ENCODE peak calls at places on chromosomes 13 and 19, in six cellular contexts. X is HCT116, P is H1, C is transverse colon, N is upper lobe of left lung, I is breast epithelium. H is an unnamed sample.
A peak's percentile ranks its signal among the peaks of the same experiment; 100 is the strongest.

GRCh38 chr13:76016799-76017198 is 380.7 kb downstream of the LMO7 start:
- DNase-seq in X (peak; percentile 35), P (no peak), C (peak; percentile 8), N (no peak), I (no peak), H (no peak)

GRCh38 chr19:2027361-2027760 is 11.8 kb upstream of the BTBD2 start:
- DNase-seq in X (no peak), P (no peak), C (no peak), N (no peak), I (no peak), H (no peak)

GRCh38 chr19:19463348-19464117 is 51.8 kb downstream of the TSSK6 start:
- DNase-seq in X (no peak), P (no peak), C (no peak), N (no peak), I (no peak), H (no peak)

GRCh38 chr19:19026299-19026971 is 6.9 kb downstream of the SUGP2 start:
- DNase-seq in X (no peak), P (no peak), C (no peak), N (peak; percentile 74), I (peak; percentile 49), H (no peak)

GRCh38 chr13:31236211-31236786 is 36.5 kb downstream of the B3GLCT start:
- DNase-seq in X (peak; percentile 15), P (no peak), C (no peak), N (no peak), I (no peak), H (no peak)

GRCh38 chr19:13060233-13060963 is 42.3 kb downstream of the LYL1 start:
- DNase-seq in X (no peak), P (no peak), C (peak; percentile 35), N (peak; percentile 48), I (no peak), H (no peak)

GRCh38 chr13:60654405-60654804 is 257.4 kb downstream of the TDRD3 start:
- DNase-seq in X (no peak), P (no peak), C (no peak), N (no peak), I (no peak), H (no peak)

GRCh38 chr13:71880753-71881541 is 13.9 kb upstream of the DACH1 start:
- DNase-seq in X (no peak), P (no peak), C (no peak), N (no peak), I (no peak), H (no peak)

GRCh38 chr13:97911311-97912138 is 42.0 kb upstream of the IPO5 start:
- DNase-seq in X (peak; percentile 21), P (no peak), C (no peak), N (no peak), I (no peak), H (no peak)

GRCh38 chr13:23510979-23511735 is 59.1 kb upstream of the TNFRSF19 start:
- DNase-seq in X (peak; percentile 6), P (no peak), C (no peak), N (no peak), I (no peak), H (no peak)

GRCh38 chr13:50080856-50081105 is 65.5 kb downstream of the KCNRG start:
- DNase-seq in X (no peak), P (no peak), C (no peak), N (no peak), I (no peak), H (no peak)

GRCh38 chr19:54252243-54252642 is 4.8 kb downstream of the LILRB5 start:
- DNase-seq in X (no peak), P (no peak), C (no peak), N (no peak), I (no peak), H (no peak)

GRCh38 chr13:73417012-73417615 is 358.3 kb downstream of the KLF5 start:
- DNase-seq in X (peak; percentile 46), P (no peak), C (no peak), N (no peak), I (no peak), H (no peak)

GRCh38 chr13:114124921-114125320 is 7.5 kb downstream of the RASA3 start:
- DNase-seq in X (no peak), P (no peak), C (no peak), N (no peak), I (no peak), H (no peak)

GRCh38 chr13:24740014-24740890 is 23.7 kb upstream of the RNF17 start:
- DNase-seq in X (no peak), P (no peak), C (no peak), N (no peak), I (no peak), H (no peak)

GRCh38 chr19:15563325-15563794 is 51.7 kb upstream of the CYP4F8 start:
- DNase-seq in X (no peak), P (no peak), C (peak; percentile 54), N (no peak), I (no peak), H (no peak)

DNA sequence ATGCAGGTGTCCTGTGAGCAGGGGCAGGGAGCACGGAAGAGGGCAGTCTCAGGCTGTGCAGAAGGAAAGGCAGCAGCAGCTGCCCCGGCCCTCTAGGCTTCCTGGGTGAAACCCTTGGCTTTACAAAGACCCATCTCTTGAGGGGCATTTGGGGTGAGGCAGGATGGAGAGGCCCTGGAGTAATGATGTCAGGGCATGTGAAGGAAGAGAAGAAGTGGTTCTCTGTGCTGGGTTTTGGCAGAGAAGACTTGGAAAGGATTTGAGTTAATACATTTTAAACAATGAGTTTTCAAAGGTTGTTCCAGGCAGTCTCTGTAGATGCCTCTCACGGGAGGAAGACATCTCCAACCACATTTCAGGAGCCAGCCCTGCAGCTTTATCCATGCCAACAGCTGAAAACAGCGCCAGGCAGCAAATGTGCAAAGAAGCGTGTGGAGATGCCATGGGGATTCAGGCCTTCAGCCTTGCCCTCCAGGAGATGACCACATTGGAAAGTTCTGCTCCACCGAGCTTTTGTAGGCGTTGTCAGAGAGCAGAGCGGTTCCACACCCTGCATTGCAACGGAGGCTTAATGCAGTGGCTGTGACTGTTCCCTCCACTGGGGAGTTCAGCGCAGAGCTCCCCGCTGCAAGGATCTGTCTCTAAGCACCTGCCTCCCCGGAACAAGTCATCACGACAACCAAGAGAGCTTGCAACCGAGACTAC is 322.9 kb downstream of the UQCRFS1 start:
- DNase-seq in X (no peak), P (no peak), C (no peak), N (no peak), I (no peak), H (no peak)
- TF ChIP-seq POLR2AphosphoS5 in X (no peak), P (no peak), C (no peak), N (no peak), I (no peak), H (no peak)

GRCh38 chr19:803686-804418 is 6.6 kb downstream of the PTBP1 start:
- DNase-seq in X (no peak), P (no peak), C (no peak), N (no peak), I (no peak), H (no peak)
- TF ChIP-seq POLR2A in X (no peak), P (no peak), C (no peak), N (no peak), I (no peak), H (no peak)

GRCh38 chr13:19861762-19862161 is 1.7 kb downstream of the ZMYM5 start:
- DNase-seq in X (no peak), P (no peak), C (no peak), N (no peak), I (no peak), H (no peak)
- H3K27ac ChIP-seq in X (peak overlapping the region; percentile 98), P (no peak overlapping the region), C (peak overlapping the region; percentile 100), N (peak overlapping the region; percentile 97), I (peak overlapping the region; percentile 99), H (peak overlapping the region; percentile 98)

GRCh38 chr19:38845374-38846024 is 4.3 kb downstream of the HNRNPL start:
- DNase-seq in X (no peak), P (no peak), C (no peak), N (no peak), I (no peak), H (no peak)

GRCh38 chr19:38842439-38843174 is 7.2 kb downstream of the HNRNPL start:
- DNase-seq in X (no peak), P (no peak), C (peak; percentile 60), N (peak; percentile 36), I (no peak), H (no peak)

GRCh38 chr19:38843175-38843758 is 6.5 kb downstream of the HNRNPL start:
- DNase-seq in X (no peak), P (no peak), C (no peak), N (no peak), I (no peak), H (no peak)

GRCh38 chr19:38846097-38846496 is 3.7 kb downstream of the HNRNPL start:
- DNase-seq in X (no peak), P (no peak), C (no peak), N (no peak), I (no peak), H (no peak)

GRCh38 chr19:38844093-38844686 is 5.6 kb downstream of the HNRNPL start:
- DNase-seq in X (no peak), P (no peak), C (no peak), N (no peak), I (no peak), H (no peak)
- TF ChIP-seq POLR2AphosphoS5 in X (peak; percentile 40), P (peak; percentile 68), C (no peak), N (no peak), I (no peak), H (no peak)

H was measured in vagina.